ENCODE peak calls at places on chromosome 17, in six cellular contexts. E, U, F, Z, G and J are unnamed samples.

GRCh38 chr17:4184811-4185210 is 41.8 kb downstream of the CYB5D2 start:
- DNase-seq in E (no peak), U (no peak), F (no peak), Z (no peak), G (no peak), J (no peak)

GRCh38 chr17:51590071-51590470 is 329.7 kb downstream of the UTP18 start:
- DNase-seq in E (no peak), U (no peak), F (no peak), Z (no peak), G (no peak), J (no peak)

GRCh38 chr17:35170968-35171771 is 23.0 kb downstream of the SLC35G3 start:
- DNase-seq in E (no peak), U (no peak), F (no peak), Z (no peak), G (no peak), J (no peak)

GRCh38 chr17:69192754-69193153 is 35.9 kb downstream of the ABCA10 start:
- DNase-seq in E (no peak), U (no peak), F (no peak), Z (no peak), G (no peak), J (no peak)

GRCh38 chr17:11506635-11507034 is 91.6 kb upstream of the DNAH9 start:
- DNase-seq in E (no peak), U (peak), F (peak), Z (no peak), G (no peak), J (no peak)

GRCh38 chr17:17900615-17901520 is 64.1 kb upstream of the SREBF1 start:
- DNase-seq in E (peak), U (peak), F (peak), Z (peak), G (peak), J (peak)

GRCh38 chr17:57881143-57881542 is 31.3 kb upstream of the MRPS23 start:
- DNase-seq in E (no peak), U (no peak), F (peak), Z (no peak), G (peak), J (no peak)

GRCh38 chr17:55830699-55831098 is 79.8 kb downstream of the PCTP start:
- DNase-seq in E (no peak), U (no peak), F (no peak), Z (no peak), G (no peak), J (no peak)

GRCh38 chr17:79036609-79037008 is 12.6 kb downstream of the C1QTNF1 start:
- DNase-seq in E (peak), U (no peak), F (peak), Z (no peak), G (peak), J (peak)

GRCh38 chr17:39582658-39583057 is 25.1 kb downstream of the NEUROD2 start:
- DNase-seq in E (no peak), U (no peak), F (no peak), Z (no peak), G (no peak), J (no peak)

GRCh38 chr17:1087381-1088241 is 90.7 kb downstream of the TIMM22 start:
- DNase-seq in E (peak), U (peak), F (no peak), Z (peak), G (peak), J (no peak)

GRCh38 chr17:4156750-4157381 is 13.9 kb downstream of the CYB5D2 start:
- DNase-seq in E (no peak), U (no peak), F (no peak), Z (no peak), G (no peak), J (no peak)

GRCh38 chr17:4968166-4968915 is 724 bp upstream of the SPAG7 start:
- DNase-seq in E (no peak), U (no peak), F (no peak), Z (no peak), G (no peak), J (no peak)

GRCh38 chr17:70763018-70763417 is 593.7 kb downstream of the KCNJ2 start:
- DNase-seq in E (no peak), U (no peak), F (no peak), Z (no peak), G (no peak), J (no peak)

GRCh38 chr17:68290268-68290954 is 516 bp downstream of the SLC16A6 start:
- DNase-seq in E (no peak), U (peak), F (no peak), Z (peak), G (no peak), J (no peak)

GRCh38 chr17:15966183-15966878 is 21.4 kb downstream of the ADORA2B start:
- DNase-seq in E (no peak), U (peak), F (no peak), Z (peak), G (peak), J (no peak)

GRCh38 chr17:58373923-58374322 is 21.9 kb upstream of the SUPT4H1 start:
- DNase-seq in E (no peak), U (no peak), F (no peak), Z (no peak), G (no peak), J (no peak)

GRCh38 chr17:65634533-65634932 is 73.1 kb upstream of the AXIN2 start:
- DNase-seq in E (no peak), U (peak), F (no peak), Z (peak), G (no peak), J (no peak)

GRCh38 chr17:4365628-4366311 is 705 bp downstream of the UBE2G1 start:
- DNase-seq in E (no peak), U (peak), F (no peak), Z (peak), G (peak), J (no peak)

GRCh38 chr17:63035271-63035670 is 69.2 kb downstream of the TANC2 start:
- DNase-seq in E (no peak), U (no peak), F (peak), Z (no peak), G (peak), J (peak)

GRCh38 chr17:56424005-56424404 is 169.5 kb upstream of the NOG start:
- DNase-seq in E (no peak), U (no peak), F (no peak), Z (no peak), G (no peak), J (no peak)

GRCh38 chr17:34235389-34236028 is 19.6 kb upstream of the CCL2 start:
- DNase-seq in E (no peak), U (peak), F (peak), Z (peak), G (peak), J (no peak)

GRCh38 chr17:60372790-60373483 is 19.0 kb downstream of the USP32 start:
- DNase-seq in E (no peak), U (no peak), F (peak), Z (no peak), G (peak), J (no peak)

GRCh38 chr17:71790791-71791190 is 330.0 kb upstream of the SOX9 start:
- DNase-seq in E (no peak), U (no peak), F (no peak), Z (no peak), G (peak), J (no peak)

GRCh38 chr17:58332720-58333395 is 4.3 kb upstream of the TSPOAP1 start:
- DNase-seq in E (no peak), U (no peak), F (no peak), Z (no peak), G (no peak), J (no peak)

GRCh38 chr17:16486373-16487250 is 5.4 kb downstream of the LRRC75A start:
- DNase-seq in E (no peak), U (peak), F (peak), Z (peak), G (peak), J (peak)

GRCh38 chr17:46212634-46213435 is 19.6 kb upstream of the KANSL1 start:
- DNase-seq in E (no peak), U (peak), F (peak), Z (peak), G (peak), J (peak)

GRCh38 chr17:68011199-68011665 is 15.0 kb upstream of the C17orf58 start:
- DNase-seq in E (no peak), U (peak), F (peak), Z (peak), G (no peak), J (no peak)

GRCh38 chr17:77107506-77108433 is 33.0 kb upstream of the SEC14L1 start:
- DNase-seq in E (no peak), U (no peak), F (peak), Z (peak), G (peak), J (peak)

GRCh38 chr17:17911003-17911613 is 61.1 kb downstream of the TOM1L2 start:
- DNase-seq in E (no peak), U (no peak), F (no peak), Z (no peak), G (no peak), J (no peak)

DNA sequence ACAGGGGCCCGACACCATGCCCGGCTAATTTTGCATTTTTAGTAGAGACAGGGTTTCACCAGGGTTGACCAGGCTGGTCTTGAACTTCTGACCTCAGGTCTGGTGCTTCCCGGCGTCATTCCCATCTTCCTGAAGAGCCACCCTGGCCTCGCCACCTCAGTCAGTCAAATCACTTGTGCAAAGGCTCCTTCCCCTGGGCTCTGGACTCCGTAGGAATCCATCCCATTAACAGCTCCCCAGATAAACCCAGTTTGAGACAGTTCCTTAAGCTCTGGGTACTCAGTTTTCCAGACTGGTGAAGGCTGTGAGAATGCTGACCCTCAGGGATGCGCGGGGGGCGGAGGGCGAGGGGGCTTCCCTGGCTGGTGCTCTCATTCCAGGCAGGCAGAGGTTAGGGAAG is 39.5 kb downstream of the MRM1 start:
- DNase-seq in E (no peak), U (no peak), F (no peak), Z (no peak), G (no peak), J (no peak)
- H3K4me3 ChIP-seq in E (peak), U (no peak), F (no peak), Z (no peak), G (no peak), J (no peak)

GRCh38 chr17:12859520-12859919 is 70.2 kb downstream of the ARHGAP44 start:
- DNase-seq in E (no peak), U (no peak), F (peak), Z (no peak), G (peak), J (no peak)
- TF ChIP-seq CTCF in E (no peak), U (no peak), F (no peak), Z (no peak), G (no peak), J (no peak)

DNA sequence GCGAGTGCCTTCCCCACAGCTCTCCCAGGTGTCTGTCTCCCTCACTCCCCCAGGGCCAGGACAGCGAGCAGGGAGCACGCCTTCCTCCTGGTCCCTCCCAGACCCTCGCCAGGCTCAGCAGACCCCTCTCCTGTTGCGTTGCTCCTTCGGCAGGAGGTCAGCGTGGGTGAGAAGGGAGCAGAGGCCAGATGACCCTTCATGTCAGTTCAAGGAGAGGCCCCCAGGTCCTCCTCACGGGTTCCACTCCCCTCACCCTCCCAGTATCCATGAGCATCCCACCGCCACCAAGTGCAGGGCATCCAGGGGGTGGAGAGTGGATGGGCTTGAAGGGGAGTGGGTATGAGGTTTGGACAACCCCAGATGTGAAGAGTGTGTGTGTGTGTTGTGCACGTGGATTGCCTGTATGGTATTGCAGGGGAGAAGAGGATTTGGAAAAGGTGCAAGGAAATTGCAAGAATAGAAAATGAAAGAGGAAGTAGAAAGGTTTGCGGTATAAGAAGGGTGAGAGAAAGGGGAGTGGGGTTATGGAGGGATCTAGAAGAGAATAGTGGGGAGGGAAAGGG is 17.7 kb downstream of the SGCA start:
- DNase-seq in E (no peak), U (no peak), F (no peak), Z (no peak), G (peak), J (no peak)
- H3K4me3 ChIP-seq in E (peak), U (no peak), F (no peak), Z (no peak), G (no peak), J (no peak)

GRCh38 chr17:82490512-82491195 is 28.9 kb upstream of the FOXK2 start:
- DNase-seq in E (no peak), U (no peak), F (no peak), Z (peak), G (no peak), J (no peak)
- TF ChIP-seq CTCF in E (no peak), U (no peak), F (no peak), Z (no peak), G (no peak), J (no peak)

DNA sequence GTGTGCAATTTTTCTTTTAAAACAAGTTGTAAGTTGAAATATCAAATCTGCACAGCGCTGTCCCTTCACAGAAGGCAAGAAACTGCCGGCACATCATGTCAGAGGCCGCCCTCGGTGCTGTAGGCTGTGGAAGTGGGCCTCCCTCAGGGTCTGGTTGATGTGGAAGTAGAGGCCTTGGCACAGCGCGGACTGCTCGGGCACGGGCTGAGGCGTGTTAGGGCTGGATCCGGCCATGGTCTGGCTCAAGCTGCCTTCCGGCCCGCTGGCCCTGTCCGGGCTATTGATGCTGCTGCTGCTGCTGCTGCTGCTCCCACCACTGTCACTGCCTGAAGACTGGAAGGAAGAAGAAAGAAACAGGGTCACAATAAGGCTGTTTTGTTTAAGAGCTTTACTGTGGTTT is 16.6 kb downstream of the COG1 start:
- DNase-seq in E (no peak), U (no peak), F (no peak), Z (no peak), G (no peak), J (no peak)
- H3K4me3 ChIP-seq in E (no peak), U (no peak), F (no peak), Z (no peak), G (no peak), J (no peak)

GRCh38 chr17:75242461-75243042 is 18.9 kb downstream of the GGA3 start:
- DNase-seq in E (no peak), U (no peak), F (no peak), Z (peak), G (no peak), J (no peak)
- TF ChIP-seq CTCF in E (no peak), U (no peak), F (no peak), Z (no peak), G (no peak), J (no peak)

GRCh38 chr17:82457790-82458129 is 781 bp upstream of the NARF start:
- DNase-seq in E (no peak), U (no peak), F (no peak), Z (no peak), G (no peak), J (no peak)

GRCh38 chr17:82458130-82458884 is at the start of gene NARF:
- DNase-seq in E (peak), U (peak), F (peak), Z (peak), G (peak), J (peak)

GRCh38 chr17:82458885-82459424 is 414 bp downstream of the NARF start:
- DNase-seq in E (no peak), U (peak), F (peak), Z (peak), G (peak), J (no peak)

GRCh38 chr17:82461827-82462524 is 3.4 kb downstream of the NARF start:
- DNase-seq in E (no peak), U (no peak), F (no peak), Z (no peak), G (no peak), J (no peak)

DNA sequence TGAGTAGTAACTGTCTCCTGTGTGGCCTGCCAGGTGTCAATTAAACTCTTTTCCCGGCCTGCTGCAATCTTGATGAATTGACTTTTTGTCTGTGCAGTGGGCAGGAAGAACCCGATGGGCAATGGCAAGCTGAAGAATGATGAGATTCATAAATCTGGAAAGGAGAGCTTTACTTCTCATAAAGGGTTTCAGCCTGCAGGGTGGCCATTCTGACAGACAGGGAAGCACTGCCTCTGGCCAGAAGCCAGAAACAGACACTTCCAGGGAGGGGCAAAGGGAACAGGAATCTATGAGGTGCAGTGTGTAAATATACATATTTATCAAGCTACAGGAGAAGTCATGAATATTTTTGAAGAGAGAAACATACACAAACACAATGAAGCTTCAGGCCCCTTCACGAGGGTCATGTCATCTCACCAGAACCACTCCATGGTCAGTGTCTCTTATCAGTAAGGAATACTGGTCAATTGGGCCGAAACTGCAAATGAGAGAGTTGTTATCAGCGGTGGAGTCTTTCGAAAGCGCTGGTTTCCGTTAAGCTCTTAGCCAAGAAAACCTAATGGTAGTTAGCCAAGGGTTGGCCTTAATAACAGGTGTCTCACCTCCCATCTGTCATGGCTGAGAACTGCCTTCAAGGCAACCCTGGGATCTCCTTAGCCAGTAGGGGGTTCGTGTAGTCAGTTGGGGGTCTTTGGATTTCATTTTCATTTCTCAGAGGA is 1.3 kb upstream of the NARF start:
- DNase-seq in E (no peak), U (peak), F (peak), Z (peak), G (no peak), J (no peak)
- H3K4me3 ChIP-seq in E (peak), U (no peak), F (peak), Z (peak), G (peak), J (peak)

GRCh38 chr17:43140396-43141332 is 15.5 kb upstream of the BRCA1 start:
- DNase-seq in E (no peak), U (no peak), F (no peak), Z (no peak), G (no peak), J (no peak)

GRCh38 chr17:43132117-43132516 is 7.0 kb upstream of the BRCA1 start:
- DNase-seq in E (no peak), U (no peak), F (no peak), Z (no peak), G (no peak), J (no peak)

GRCh38 chr17:43134774-43135453 is 9.8 kb upstream of the BRCA1 start:
- DNase-seq in E (no peak), U (no peak), F (no peak), Z (no peak), G (no peak), J (no peak)

GRCh38 chr17:43129671-43130010 is 4.5 kb upstream of the BRCA1 start:
- DNase-seq in E (no peak), U (no peak), F (no peak), Z (no peak), G (no peak), J (no peak)

DNA sequence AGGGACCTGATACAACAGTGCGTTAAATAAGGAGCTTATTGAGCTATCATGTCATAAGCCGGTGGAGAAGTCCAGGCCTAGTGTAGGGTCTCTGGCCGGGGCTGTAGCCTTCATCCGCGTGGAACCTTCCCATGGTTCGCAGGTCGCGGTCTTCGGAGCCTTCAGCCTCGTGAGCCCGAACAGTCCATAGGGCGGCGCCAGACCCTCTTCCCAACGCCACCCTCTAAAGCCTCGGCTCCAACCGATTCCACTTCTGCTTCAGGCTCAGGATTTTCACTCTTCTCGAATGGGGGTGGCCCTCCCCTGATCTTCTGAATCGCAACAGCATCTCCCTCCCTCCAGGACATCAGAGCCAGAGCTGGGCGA is 10.3 kb upstream of the BRCA1 start:
- DNase-seq in E (no peak), U (no peak), F (no peak), Z (no peak), G (no peak), J (no peak)
- TF ChIP-seq CTCF in E (no peak), U (no peak), F (no peak), Z (no peak), G (no peak), J (no peak)